ENCODE peak calls at places on chromosomes 1 and 21, in four cellular contexts. One of them, this sample, is unnamed.

GRCh38 chr1:25245809-25246599 is 1.2 kb downstream of the RSRP1 start:
- DNase-seq in ovary: no peak
- DNase-seq in retina: peak
- DNase-seq in GM12891: no peak
- DNase-seq in this sample: peak

GRCh38 chr1:218925777-218926176 is 247.9 kb upstream of the LYPLAL1 start:
- DNase-seq in ovary: no peak
- DNase-seq in retina: peak
- DNase-seq in GM12891: no peak
- DNase-seq in this sample: no peak

GRCh38 chr1:193705473-193706074 is 519.2 kb upstream of the B3GALT2 start:
- DNase-seq in ovary: no peak
- DNase-seq in retina: no peak
- DNase-seq in GM12891: no peak
- DNase-seq in this sample: peak

GRCh38 chr1:173205146-173206051 is 1.7 kb downstream of the TNFSF4 start:
- DNase-seq in ovary: peak
- DNase-seq in retina: no peak
- DNase-seq in GM12891: no peak
- DNase-seq in this sample: peak

GRCh38 chr1:206589206-206589605 is 23.1 kb downstream of the EIF2D start:
- DNase-seq in ovary: peak
- DNase-seq in retina: no peak
- DNase-seq in GM12891: no peak
- DNase-seq in this sample: no peak

GRCh38 chr1:236253119-236253518 is 28.6 kb downstream of the ERO1B start:
- DNase-seq in ovary: no peak
- DNase-seq in retina: no peak
- DNase-seq in GM12891: no peak
- DNase-seq in this sample: no peak

GRCh38 chr1:10818262-10819197 is 22.1 kb upstream of the CASZ1 start:
- DNase-seq in ovary: no peak
- DNase-seq in retina: no peak
- DNase-seq in GM12891: no peak
- DNase-seq in this sample: no peak

GRCh38 chr1:225817611-225818061 is 7.7 kb downstream of the EPHX1 start:
- DNase-seq in ovary: peak
- DNase-seq in retina: peak
- DNase-seq in GM12891: no peak
- DNase-seq in this sample: peak

GRCh38 chr1:10714337-10715114 is 81.9 kb downstream of the CASZ1 start:
- DNase-seq in ovary: no peak
- DNase-seq in retina: peak
- DNase-seq in GM12891: no peak
- DNase-seq in this sample: no peak

GRCh38 chr1:33277488-33278084 is 21.3 kb downstream of the ZNF362 start:
- DNase-seq in ovary: no peak
- DNase-seq in retina: no peak
- DNase-seq in GM12891: no peak
- DNase-seq in this sample: no peak

GRCh38 chr1:201584510-201584991 is 45.6 kb downstream of the NAV1 start:
- DNase-seq in ovary: no peak
- DNase-seq in retina: no peak
- DNase-seq in GM12891: no peak
- DNase-seq in this sample: no peak

GRCh38 chr1:241139047-241139446 is 218.0 kb downstream of the RGS7 start:
- DNase-seq in ovary: no peak
- DNase-seq in retina: no peak
- DNase-seq in GM12891: no peak
- DNase-seq in this sample: no peak

GRCh38 chr1:239224100-239224499 is 162.3 kb upstream of the CHRM3 start:
- DNase-seq in ovary: no peak
- DNase-seq in retina: no peak
- DNase-seq in GM12891: no peak
- DNase-seq in this sample: no peak

GRCh38 chr1:43285269-43285986 is at the start of gene C1orf210:
- DNase-seq in ovary: no peak
- DNase-seq in retina: no peak
- DNase-seq in GM12891: no peak
- DNase-seq in this sample: no peak

GRCh38 chr1:7454895-7455784 is 316.0 kb upstream of the VAMP3 start:
- DNase-seq in ovary: peak
- DNase-seq in retina: no peak
- DNase-seq in GM12891: no peak
- DNase-seq in this sample: no peak

GRCh38 chr21:39681845-39682244 is 63.1 kb upstream of the IGSF5 start:
- DNase-seq in ovary: no peak
- DNase-seq in retina: no peak
- DNase-seq in GM12891: no peak
- DNase-seq in this sample: no peak

GRCh38 chr21:36757246-36757645 is 58.3 kb downstream of the SIM2 start:
- DNase-seq in ovary: no peak
- DNase-seq in retina: no peak
- DNase-seq in GM12891: no peak
- DNase-seq in this sample: no peak

GRCh38 chr1:216535059-216535458 is 111.8 kb upstream of the USH2A start:
- DNase-seq in ovary: no peak
- DNase-seq in retina: no peak
- DNase-seq in GM12891: no peak
- DNase-seq in this sample: no peak

GRCh38 chr1:182357177-182357576 is 34.4 kb downstream of the GLUL start:
- DNase-seq in ovary: no peak
- DNase-seq in retina: no peak
- DNase-seq in GM12891: no peak
- DNase-seq in this sample: no peak

GRCh38 chr1:232589809-232590741 is 39.9 kb downstream of the SIPA1L2 start:
- DNase-seq in ovary: no peak
- DNase-seq in retina: no peak
- DNase-seq in GM12891: no peak
- DNase-seq in this sample: peak

GRCh38 chr1:26109229-26110164 is 2.1 kb upstream of the PDIK1L start:
- DNase-seq in ovary: no peak
- DNase-seq in retina: no peak
- DNase-seq in GM12891: no peak
- DNase-seq in this sample: no peak